ENCODE peak calls at places on chromosomes 1 and 21, in five cellular contexts. O is left lung, Q is MM.1S, X is NB4, B is AG04449. E is an unnamed sample.
A peak's percentile ranks its signal among the peaks of the same experiment; 100 is the strongest.

GRCh38 chr1:33697816-33698215 is 166.1 kb upstream of the HMGB4 start:
- DNase-seq in O (no peak), Q (no peak), X (no peak), B (no peak), E (no peak)

GRCh38 chr1:85734961-85735360 is 26.7 kb upstream of the ZNHIT6 start:
- DNase-seq in O (no peak), Q (no peak), X (no peak), B (no peak), E (no peak)

GRCh38 chr1:186154651-186155050 is 220.4 kb downstream of the TPR start:
- DNase-seq in O (no peak), Q (no peak), X (no peak), B (no peak), E (no peak)

GRCh38 chr1:199313444-199313843 is 674.6 kb downstream of the PTPRC start:
- DNase-seq in O (no peak), Q (no peak), X (peak; percentile 12), B (no peak), E (no peak)

GRCh38 chr1:173193639-173194038 is 13.5 kb downstream of the TNFSF4 start:
- DNase-seq in O (no peak), Q (no peak), X (peak; percentile 24), B (no peak), E (peak; percentile 89)

GRCh38 chr1:1203561-1204424 is 2.6 kb downstream of the TNFRSF18 start:
- DNase-seq in O (no peak), Q (no peak), X (peak; percentile 72), B (no peak), E (no peak)

GRCh38 chr1:211621471-211622198 is 42.7 kb upstream of the SLC30A1 start:
- DNase-seq in O (no peak), Q (no peak), X (no peak), B (no peak), E (no peak)

GRCh38 chr1:74790453-74790852 is 57.5 kb downstream of the TYW3 start:
- DNase-seq in O (no peak), Q (no peak), X (no peak), B (no peak), E (no peak)

GRCh38 chr1:103859721-103860120 is 110.0 kb downstream of the AMY1C start:
- DNase-seq in O (no peak), Q (no peak), X (no peak), B (no peak), E (no peak)

GRCh38 chr1:25524568-25525359 is 18.6 kb upstream of the LDLRAP1 start:
- DNase-seq in O (no peak), Q (no peak), X (no peak), B (no peak), E (no peak)

GRCh38 chr1:171346866-171347265 is 32.9 kb downstream of the FMO4 start:
- DNase-seq in O (no peak), Q (no peak), X (no peak), B (no peak), E (no peak)

GRCh38 chr1:225426395-225427248 is 1.2 kb downstream of the LBR start:
- DNase-seq in O (no peak), Q (peak; percentile 63), X (peak; percentile 70), B (no peak), E (no peak)

GRCh38 chr1:23528245-23528978 is 2.6 kb downstream of the E2F2 start:
- DNase-seq in O (peak; percentile 93), Q (peak; percentile 96), X (peak; percentile 86), B (no peak), E (no peak)

GRCh38 chr1:13707211-13707610 is 7.2 kb downstream of the PRDM2 start:
- DNase-seq in O (no peak), Q (no peak), X (no peak), B (no peak), E (no peak)

GRCh38 chr21:21159253-21159899 is 161.2 kb downstream of the NCAM2 start:
- DNase-seq in O (no peak), Q (no peak), X (no peak), B (no peak), E (no peak)

GRCh38 chr1:1782399-1783221 is 4.3 kb upstream of the NADK start:
- DNase-seq in O (peak; percentile 85), Q (no peak), X (peak; percentile 66), B (no peak), E (peak; percentile 8)

GRCh38 chr1:184002071-184002470 is 35.5 kb downstream of the COLGALT2 start:
- DNase-seq in O (no peak), Q (no peak), X (no peak), B (peak; percentile 70), E (peak; percentile 50)

GRCh38 chr1:79549191-79549590 is 542.7 kb upstream of the ADGRL4 start:
- DNase-seq in O (no peak), Q (no peak), X (no peak), B (no peak), E (no peak)

GRCh38 chr1:168179411-168180147 is 817 bp downstream of the TIPRL start:
- DNase-seq in O (no peak), Q (peak; percentile 37), X (peak; percentile 20), B (no peak), E (no peak)

GRCh38 chr1:186236921-186237320 is 138.1 kb downstream of the TPR start:
- DNase-seq in O (no peak), Q (no peak), X (no peak), B (peak; percentile 73), E (peak; percentile 69)

GRCh38 chr21:16794944-16795343 is 717.9 kb upstream of the CXADR start:
- DNase-seq in O (no peak), Q (no peak), X (no peak), B (peak; percentile 70), E (peak; percentile 67)

GRCh38 chr1:165431079-165431478 is 13.8 kb downstream of the RXRG start:
- DNase-seq in O (no peak), Q (no peak), X (no peak), B (no peak), E (no peak)

GRCh38 chr1:184709418-184709817 is 45.2 kb downstream of the EDEM3 start:
- DNase-seq in O (no peak), Q (no peak), X (no peak), B (no peak), E (no peak)

GRCh38 chr1:1250828-1251284 is 4.3 kb upstream of the C1QTNF12 start:
- DNase-seq in O (no peak), Q (no peak), X (no peak), B (no peak), E (no peak)

DNA sequence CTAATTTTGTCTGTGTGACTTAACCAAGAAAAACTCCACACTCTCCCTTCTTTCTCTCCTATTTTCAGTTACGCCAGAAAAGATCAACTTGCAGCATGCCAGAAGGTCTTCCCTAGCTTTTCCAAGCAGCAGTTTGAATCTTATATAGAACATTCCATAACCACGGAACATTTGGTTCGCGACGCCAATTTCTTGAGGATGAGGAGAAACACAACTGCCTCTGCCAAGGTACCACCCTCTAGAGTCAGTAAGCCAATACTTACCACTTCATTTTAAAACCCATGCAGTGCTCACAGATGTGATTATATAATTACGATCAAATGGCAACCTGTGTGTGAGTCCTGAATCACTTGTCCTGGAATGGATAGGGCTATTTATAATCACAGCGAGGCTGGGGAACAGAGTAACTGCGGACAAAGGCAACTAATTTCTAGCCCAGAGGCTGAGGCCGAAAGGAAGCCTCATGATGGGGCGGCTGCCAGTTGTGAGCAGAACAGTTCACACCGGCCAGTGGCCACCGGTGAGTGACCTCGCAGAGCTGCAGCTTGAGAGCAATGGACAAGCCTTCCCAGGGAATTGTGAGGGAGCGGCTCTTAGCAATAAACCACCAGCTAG is 43.2 kb upstream of the BACE2 start:
- DNase-seq in O (no peak), Q (no peak), X (no peak), B (no peak), E (no peak)
- H3K4me3 ChIP-seq in O (no peak overlapping the region), Q (no peak overlapping the region), X (no peak overlapping the region), B (no peak overlapping the region), E (no peak overlapping the region)

GRCh38 chr1:8509579-8509978 is 191.7 kb downstream of the SLC45A1 start:
- DNase-seq in O (no peak), Q (no peak), X (no peak), B (no peak), E (no peak)

GRCh38 chr1:8506447-8506846 is 188.5 kb downstream of the SLC45A1 start:
- DNase-seq in O (no peak), Q (no peak), X (no peak), B (no peak), E (no peak)

GRCh38 chr1:8512504-8512903 is 194.6 kb downstream of the SLC45A1 start:
- DNase-seq in O (no peak), Q (no peak), X (no peak), B (no peak), E (no peak)

GRCh38 chr1:8506995-8507615 is 189.2 kb downstream of the SLC45A1 start:
- DNase-seq in O (no peak), Q (no peak), X (no peak), B (no peak), E (no peak)

GRCh38 chr1:8510041-8510823 is 192.3 kb downstream of the SLC45A1 start:
- DNase-seq in O (no peak), Q (no peak), X (no peak), B (peak; percentile 88), E (peak; percentile 49)
- H3K4me3 ChIP-seq in O (no peak overlapping the region), Q (no peak overlapping the region), X (no peak overlapping the region), B (peak overlapping the region; percentile 37), E (peak overlapping the region; percentile 17)

DNA sequence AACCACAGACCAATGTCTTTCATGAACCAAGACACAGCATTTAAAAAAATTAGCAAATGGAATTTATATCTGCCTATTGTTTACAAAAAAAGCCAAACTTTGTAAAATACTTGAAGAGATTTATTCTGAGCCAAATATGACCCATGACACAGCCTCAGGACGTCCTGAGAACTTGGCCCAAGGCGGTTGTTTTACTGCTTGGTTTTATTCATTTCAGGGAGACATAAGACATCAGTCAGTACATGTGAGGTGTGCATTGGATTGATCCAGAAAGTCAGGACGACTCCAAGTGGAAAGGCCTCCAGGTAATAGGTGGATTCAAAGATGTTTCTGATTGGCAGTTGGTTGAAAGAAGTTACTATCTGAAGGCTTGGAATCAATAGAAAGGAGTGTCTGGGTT is 1.4 kb upstream of the POFUT2 start:
- DNase-seq in O (no peak), Q (no peak), X (no peak), B (no peak), E (no peak)
- H3K4me3 ChIP-seq in O (no peak overlapping the region), Q (no peak overlapping the region), X (no peak overlapping the region), B (peak overlapping the region; percentile 80), E (no peak overlapping the region)

GRCh38 chr1:54046671-54047383 is 6.2 kb downstream of the TMEM59 start:
- DNase-seq in O (no peak), Q (no peak), X (no peak), B (no peak), E (no peak)
- H3K4me3 ChIP-seq in O (no peak overlapping the region), Q (peak overlapping the region; percentile 34), X (no peak overlapping the region), B (no peak overlapping the region), E (no peak overlapping the region)

GRCh38 chr1:169460193-169460833 is 25.4 kb downstream of the SLC19A2 start:
- DNase-seq in O (peak; percentile 32), Q (no peak), X (no peak), B (no peak), E (no peak)
- H3K4me3 ChIP-seq in O (peak overlapping the region; percentile 21), Q (no peak overlapping the region), X (no peak overlapping the region), B (peak overlapping the region; percentile 29), E (peak overlapping the region; percentile 8)

GRCh38 chr1:156123356-156124196 is 9.1 kb downstream of the LMNA start:
- DNase-seq in O (peak; percentile 94), Q (no peak), X (peak; percentile 84), B (peak; percentile 89), E (peak; percentile 94)
- H3K4me3 ChIP-seq in O (peak overlapping the region; percentile 4), Q (no peak overlapping the region), X (no peak overlapping the region), B (peak overlapping the region; percentile 50), E (peak overlapping the region; percentile 45)

GRCh38 chr1:182589520-182589919 is 464 bp upstream of the RNASEL start:
- DNase-seq in O (no peak), Q (no peak), X (no peak), B (no peak), E (no peak)
- H3K4me3 ChIP-seq in O (peak overlapping the region; percentile 67), Q (peak overlapping the region; percentile 88), X (peak overlapping the region; percentile 90), B (no peak overlapping the region), E (no peak overlapping the region)